ENCODE peak calls at places on chromosomes 2 and 18, in nine cellular contexts. One of them, this sample, is unnamed.

GRCh38 chr18:79856119-79857080 is 58.7 kb downstream of the KCNG2 start:
- DNase-seq in kidney tubule cell: peak
- DNase-seq in activated CD8-positive, alpha-beta T cell treated with anti-CD3 and anti-CD28 coated beads, Interleukin-2, amount 10 ng/mL, durations not matched to agents 7 days and 5 days: peak
- DNase-seq in KBM-7: peak
- DNase-seq in GM23248: peak
- DNase-seq in mucosa of gallbladder: no peak
- DNase-seq in PC-3: peak
- DNase-seq in activated CD4-positive, alpha-beta T cell treated with anti-CD3 and anti-CD28 coated beads, Interleukin-2, amount 10 ng/mL, durations not matched to agents 7 days and 5 days: no peak
- DNase-seq in ACHN: no peak
- DNase-seq in this sample: peak

GRCh38 chr2:54212456-54212855 is 43.6 kb downstream of the TSPYL6 start:
- DNase-seq in activated CD8-positive, alpha-beta T cell treated with anti-CD3 and anti-CD28 coated beads, Interleukin-2, amount 10 ng/mL, durations not matched to agents 7 days and 5 days: no peak
- DNase-seq in PC-3: peak
- DNase-seq in ACHN: peak
- DNase-seq in kidney tubule cell: peak
- DNase-seq in mucosa of gallbladder: no peak
- DNase-seq in KBM-7: no peak
- DNase-seq in GM23248: peak
- DNase-seq in activated CD4-positive, alpha-beta T cell treated with anti-CD3 and anti-CD28 coated beads, Interleukin-2, amount 10 ng/mL, durations not matched to agents 7 days and 5 days: no peak
- DNase-seq in this sample: no peak

GRCh38 chr2:74424139-74424992 is 2.8 kb downstream of the WDR54 start:
- DNase-seq in kidney tubule cell: no peak
- DNase-seq in PC-3: peak
- DNase-seq in activated CD4-positive, alpha-beta T cell treated with anti-CD3 and anti-CD28 coated beads, Interleukin-2, amount 10 ng/mL, durations not matched to agents 7 days and 5 days: no peak
- DNase-seq in mucosa of gallbladder: no peak
- DNase-seq in KBM-7: no peak
- DNase-seq in GM23248: no peak
- DNase-seq in ACHN: no peak
- DNase-seq in activated CD8-positive, alpha-beta T cell treated with anti-CD3 and anti-CD28 coated beads, Interleukin-2, amount 10 ng/mL, durations not matched to agents 7 days and 5 days: no peak
- DNase-seq in this sample: no peak

GRCh38 chr2:45754087-45755015 is 102.9 kb downstream of the PRKCE start:
- DNase-seq in GM23248: no peak
- DNase-seq in KBM-7: no peak
- DNase-seq in mucosa of gallbladder: no peak
- DNase-seq in ACHN: no peak
- DNase-seq in activated CD4-positive, alpha-beta T cell treated with anti-CD3 and anti-CD28 coated beads, Interleukin-2, amount 10 ng/mL, durations not matched to agents 7 days and 5 days: no peak
- DNase-seq in PC-3: no peak
- DNase-seq in kidney tubule cell: no peak
- DNase-seq in activated CD8-positive, alpha-beta T cell treated with anti-CD3 and anti-CD28 coated beads, Interleukin-2, amount 10 ng/mL, durations not matched to agents 7 days and 5 days: no peak
- DNase-seq in this sample: no peak

GRCh38 chr2:1613731-1614354 is 130.5 kb downstream of the PXDN start:
- DNase-seq in activated CD8-positive, alpha-beta T cell treated with anti-CD3 and anti-CD28 coated beads, Interleukin-2, amount 10 ng/mL, durations not matched to agents 7 days and 5 days: no peak
- DNase-seq in KBM-7: no peak
- DNase-seq in GM23248: peak
- DNase-seq in mucosa of gallbladder: no peak
- DNase-seq in activated CD4-positive, alpha-beta T cell treated with anti-CD3 and anti-CD28 coated beads, Interleukin-2, amount 10 ng/mL, durations not matched to agents 7 days and 5 days: no peak
- DNase-seq in kidney tubule cell: peak
- DNase-seq in PC-3: peak
- DNase-seq in ACHN: peak
- DNase-seq in this sample: peak

GRCh38 chr2:205763708-205764501 is 81.6 kb downstream of the NRP2 start:
- DNase-seq in KBM-7: peak
- DNase-seq in ACHN: peak
- DNase-seq in kidney tubule cell: peak
- DNase-seq in mucosa of gallbladder: no peak
- DNase-seq in activated CD4-positive, alpha-beta T cell treated with anti-CD3 and anti-CD28 coated beads, Interleukin-2, amount 10 ng/mL, durations not matched to agents 7 days and 5 days: peak
- DNase-seq in activated CD8-positive, alpha-beta T cell treated with anti-CD3 and anti-CD28 coated beads, Interleukin-2, amount 10 ng/mL, durations not matched to agents 7 days and 5 days: no peak
- DNase-seq in GM23248: peak
- DNase-seq in PC-3: no peak
- DNase-seq in this sample: peak

GRCh38 chr2:3503483-3503882 is 15.8 kb downstream of the ADI1 start:
- DNase-seq in ACHN: no peak
- DNase-seq in kidney tubule cell: no peak
- DNase-seq in GM23248: no peak
- DNase-seq in activated CD8-positive, alpha-beta T cell treated with anti-CD3 and anti-CD28 coated beads, Interleukin-2, amount 10 ng/mL, durations not matched to agents 7 days and 5 days: no peak
- DNase-seq in KBM-7: no peak
- DNase-seq in PC-3: no peak
- DNase-seq in mucosa of gallbladder: no peak
- DNase-seq in activated CD4-positive, alpha-beta T cell treated with anti-CD3 and anti-CD28 coated beads, Interleukin-2, amount 10 ng/mL, durations not matched to agents 7 days and 5 days: no peak
- DNase-seq in this sample: no peak

GRCh38 chr2:230068658-230069080 is at the start of gene SLC16A14:
- DNase-seq in GM23248: peak
- DNase-seq in activated CD4-positive, alpha-beta T cell treated with anti-CD3 and anti-CD28 coated beads, Interleukin-2, amount 10 ng/mL, durations not matched to agents 7 days and 5 days: peak
- DNase-seq in activated CD8-positive, alpha-beta T cell treated with anti-CD3 and anti-CD28 coated beads, Interleukin-2, amount 10 ng/mL, durations not matched to agents 7 days and 5 days: peak
- DNase-seq in ACHN: peak
- DNase-seq in kidney tubule cell: peak
- DNase-seq in KBM-7: peak
- DNase-seq in mucosa of gallbladder: peak
- DNase-seq in PC-3: peak
- DNase-seq in this sample: no peak

GRCh38 chr2:87996570-87996969 is 19.8 kb downstream of the RNU2-63P start:
- DNase-seq in kidney tubule cell: no peak
- DNase-seq in activated CD8-positive, alpha-beta T cell treated with anti-CD3 and anti-CD28 coated beads, Interleukin-2, amount 10 ng/mL, durations not matched to agents 7 days and 5 days: no peak
- DNase-seq in PC-3: peak
- DNase-seq in activated CD4-positive, alpha-beta T cell treated with anti-CD3 and anti-CD28 coated beads, Interleukin-2, amount 10 ng/mL, durations not matched to agents 7 days and 5 days: no peak
- DNase-seq in ACHN: no peak
- DNase-seq in mucosa of gallbladder: no peak
- DNase-seq in KBM-7: no peak
- DNase-seq in GM23248: no peak
- DNase-seq in this sample: no peak

GRCh38 chr2:212441821-212442220 is 96.8 kb downstream of the ERBB4 start:
- DNase-seq in KBM-7: no peak
- DNase-seq in PC-3: no peak
- DNase-seq in activated CD4-positive, alpha-beta T cell treated with anti-CD3 and anti-CD28 coated beads, Interleukin-2, amount 10 ng/mL, durations not matched to agents 7 days and 5 days: no peak
- DNase-seq in kidney tubule cell: no peak
- DNase-seq in mucosa of gallbladder: no peak
- DNase-seq in GM23248: no peak
- DNase-seq in ACHN: no peak
- DNase-seq in activated CD8-positive, alpha-beta T cell treated with anti-CD3 and anti-CD28 coated beads, Interleukin-2, amount 10 ng/mL, durations not matched to agents 7 days and 5 days: no peak
- DNase-seq in this sample: no peak

GRCh38 chr2:76320716-76321115 is 610.0 kb upstream of the GCFC2 start:
- DNase-seq in activated CD4-positive, alpha-beta T cell treated with anti-CD3 and anti-CD28 coated beads, Interleukin-2, amount 10 ng/mL, durations not matched to agents 7 days and 5 days: no peak
- DNase-seq in PC-3: no peak
- DNase-seq in GM23248: no peak
- DNase-seq in mucosa of gallbladder: no peak
- DNase-seq in kidney tubule cell: no peak
- DNase-seq in activated CD8-positive, alpha-beta T cell treated with anti-CD3 and anti-CD28 coated beads, Interleukin-2, amount 10 ng/mL, durations not matched to agents 7 days and 5 days: no peak
- DNase-seq in ACHN: no peak
- DNase-seq in KBM-7: no peak
- DNase-seq in this sample: no peak

This sample was measured in endodermal cell.